ENCODE peak calls at places on chromosomes 2 and 18, in four cellular contexts. D is NCI-H1105, Z is HEK293T, E is heart right ventricle. S is an unnamed sample.

GRCh38 chr2:111883661-111884591 is at the start of gene ANAPC1:
- DNase-seq in D (peak), Z (peak), E (peak), S (peak)

GRCh38 chr2:60818272-60818671 is 62.2 kb downstream of the PAPOLG start:
- DNase-seq in D (no peak), Z (no peak), E (no peak), S (peak)

GRCh38 chr2:27016801-27017325 is 15.9 kb upstream of the TMEM214 start:
- DNase-seq in D (peak), Z (peak), E (peak), S (peak)

GRCh38 chr2:170679607-170680079 is 35.5 kb upstream of the SP5 start:
- DNase-seq in D (no peak), Z (no peak), E (no peak), S (no peak)

GRCh38 chr2:164504253-164504652 is 117.0 kb downstream of the GRB14 start:
- DNase-seq in D (no peak), Z (peak), E (no peak), S (no peak)

GRCh38 chr2:236164201-236164982 is 3.8 kb downstream of the GBX2 start:
- DNase-seq in D (no peak), Z (no peak), E (no peak), S (peak)

GRCh38 chr2:170680172-170680913 is 34.8 kb upstream of the SP5 start:
- DNase-seq in D (no peak), Z (no peak), E (no peak), S (no peak)

GRCh38 chr18:21550510-21550970 is 50.0 kb downstream of the ESCO1 start:
- DNase-seq in D (no peak), Z (no peak), E (no peak), S (no peak)

GRCh38 chr2:23249348-23249747 is 135.6 kb upstream of the KLHL29 start:
- DNase-seq in D (no peak), Z (no peak), E (no peak), S (no peak)

GRCh38 chr2:239311132-239312040 is 89.4 kb downstream of the HDAC4 start:
- DNase-seq in D (no peak), Z (no peak), E (peak), S (no peak)

GRCh38 chr2:237662671-237663093 is 35.3 kb downstream of the LRRFIP1 start:
- DNase-seq in D (peak), Z (peak), E (peak), S (peak)

GRCh38 chr2:121805767-121806145 is 50.3 kb downstream of the TSN start:
- DNase-seq in D (no peak), Z (no peak), E (no peak), S (no peak)

GRCh38 chr2:55309441-55309840 is 40.4 kb upstream of the MTIF2 start:
- DNase-seq in D (no peak), Z (no peak), E (no peak), S (no peak)

GRCh38 chr2:238920601-238921001 is 72.7 kb downstream of the TWIST2 start:
- DNase-seq in D (no peak), Z (no peak), E (no peak), S (no peak)

GRCh38 chr2:72144746-72145657 is 2.7 kb downstream of the CYP26B1 start:
- DNase-seq in D (peak), Z (peak), E (peak), S (no peak)

GRCh38 chr2:165889158-165889557 is 64.4 kb downstream of the TTC21B start:
- DNase-seq in D (no peak), Z (no peak), E (no peak), S (no peak)

GRCh38 chr2:24179683-24180082 is 4.8 kb downstream of the FAM228A start:
- DNase-seq in D (no peak), Z (no peak), E (no peak), S (no peak)

GRCh38 chr18:55355220-55355619 is 232.8 kb downstream of the TCF4 start:
- DNase-seq in D (no peak), Z (no peak), E (no peak), S (no peak)

GRCh38 chr2:68237976-68238580 is 14.3 kb downstream of the PPP3R1 start:
- DNase-seq in D (no peak), Z (no peak), E (no peak), S (no peak)

GRCh38 chr2:208607694-208608093 is 201.1 kb downstream of the PTH2R start:
- DNase-seq in D (no peak), Z (no peak), E (no peak), S (no peak)

GRCh38 chr18:23032030-23032582 is 99.0 kb downstream of the RBBP8 start:
- DNase-seq in D (no peak), Z (no peak), E (no peak), S (no peak)

GRCh38 chr2:132620115-132620514 is 49.9 kb downstream of the LYPD1 start:
- DNase-seq in D (no peak), Z (no peak), E (no peak), S (no peak)

GRCh38 chr2:224883172-224883516 is 159.1 kb downstream of the DOCK10 start:
- DNase-seq in D (no peak), Z (no peak), E (no peak), S (no peak)

GRCh38 chr2:239912938-239913631 is 112.1 kb downstream of the NDUFA10 start:
- DNase-seq in D (no peak), Z (no peak), E (peak), S (no peak)

GRCh38 chr2:100274076-100274475 is 48.2 kb downstream of the LONRF2 start:
- DNase-seq in D (no peak), Z (no peak), E (no peak), S (peak)

S was measured in B cell.